ENCODE peak calls at places on chromosomes 2 and 18, in four cellular contexts. A is smooth muscle cell of the brain vasculature, V is T-helper 1 cell, Q is GM12891. G is an unnamed sample.

GRCh38 chr2:48134704-48135103 is 228.4 kb upstream of the FBXO11 start:
- DNase-seq in A (no peak), V (no peak), Q (no peak), G (peak; percentile 91)

GRCh38 chr2:58720770-58721697 is 479.9 kb upstream of the FANCL start:
- DNase-seq in A (no peak), V (no peak), Q (no peak), G (no peak)

GRCh38 chr2:152762202-152762601 is 43.8 kb downstream of the ARL6IP6 start:
- DNase-seq in A (no peak), V (no peak), Q (no peak), G (peak; percentile 3)

GRCh38 chr2:231890896-231891513 is 35.2 kb downstream of the NPPC start:
- DNase-seq in A (no peak), V (no peak), Q (no peak), G (no peak)

GRCh38 chr18:37253424-37254255 is 312.0 kb downstream of the CELF4 start:
- DNase-seq in A (no peak), V (no peak), Q (peak; percentile 53), G (peak; percentile 21)

GRCh38 chr18:45727068-45727467 is 3.1 kb downstream of the SLC14A1 start:
- DNase-seq in A (no peak), V (no peak), Q (no peak), G (no peak)

GRCh38 chr2:67567866-67568265 is 170.7 kb downstream of the ETAA1 start:
- DNase-seq in A (no peak), V (no peak), Q (no peak), G (no peak)

GRCh38 chr2:46010925-46011490 is 286.2 kb upstream of the EPAS1 start:
- DNase-seq in A (peak; percentile 23), V (no peak), Q (no peak), G (peak; percentile 52)

GRCh38 chr2:26757873-26758789 is 6.0 kb upstream of the SLC35F6 start:
- DNase-seq in A (no peak), V (no peak), Q (no peak), G (peak; percentile 72)

GRCh38 chr2:218891275-218892135 is 10.9 kb downstream of the WNT10A start:
- DNase-seq in A (no peak), V (no peak), Q (no peak), G (no peak)

GRCh38 chr2:12457831-12458230 is 258.9 kb upstream of the TRIB2 start:
- DNase-seq in A (no peak), V (no peak), Q (no peak), G (no peak)

GRCh38 chr2:205343103-205343502 is 339.2 kb upstream of the NRP2 start:
- DNase-seq in A (no peak), V (no peak), Q (no peak), G (peak; percentile 5)

GRCh38 chr2:118857677-118858484 is 10.4 kb upstream of the EN1 start:
- DNase-seq in A (no peak), V (no peak), Q (no peak), G (no peak)

GRCh38 chr2:117918608-117919007 is 95.3 kb downstream of the CCDC93 start:
- DNase-seq in A (no peak), V (no peak), Q (no peak), G (no peak)

GRCh38 chr2:11584530-11585056 is 50.7 kb downstream of the GREB1 start:
- DNase-seq in A (no peak), V (no peak), Q (no peak), G (no peak)

GRCh38 chr18:12027046-12027445 is 45.7 kb downstream of the IMPA2 start:
- DNase-seq in A (no peak), V (no peak), Q (no peak), G (no peak)

GRCh38 chr2:241701155-241701404 is 759 bp upstream of the ING5 start:
- DNase-seq in A (no peak), V (no peak), Q (no peak), G (no peak)